ENCODE peak calls at places on chromosomes 11 and 22, in nine cellular contexts. One of them, this sample, is unnamed. For H3K4me1, the result is how much of the 10 kb centered on the place peaks cover.

GRCh38 chr11:116691779-116692178 is 81.0 kb downstream of the BUD13 start:
- DNase-seq in HCT116: peak
- DNase-seq in testis: peak
- DNase-seq in right lobe of liver: peak
- DNase-seq in sigmoid colon: peak
- DNase-seq in kidney: no peak
- DNase-seq in PC-3: peak
- DNase-seq in neuronal stem cell: peak
- DNase-seq in A549: peak
- DNase-seq in this sample: no peak

GRCh38 chr22:47645450-47645914 is 883.0 kb downstream of the TBC1D22A start:
- DNase-seq in HCT116: no peak
- DNase-seq in testis: no peak
- DNase-seq in right lobe of liver: no peak
- DNase-seq in sigmoid colon: no peak
- DNase-seq in kidney: no peak
- DNase-seq in PC-3: peak
- DNase-seq in neuronal stem cell: no peak
- DNase-seq in A549: no peak
- DNase-seq in this sample: no peak

GRCh38 chr11:59614277-59615131 is 1.1 kb downstream of the OSBP start:
- DNase-seq in HCT116: no peak
- DNase-seq in testis: peak
- DNase-seq in right lobe of liver: no peak
- DNase-seq in sigmoid colon: no peak
- DNase-seq in kidney: no peak
- DNase-seq in PC-3: peak
- DNase-seq in neuronal stem cell: no peak
- DNase-seq in A549: no peak
- DNase-seq in this sample: no peak

GRCh38 chr11:12207384-12208150 is 97.2 kb downstream of the MICAL2 start:
- DNase-seq in HCT116: no peak
- DNase-seq in testis: no peak
- DNase-seq in right lobe of liver: no peak
- DNase-seq in sigmoid colon: no peak
- DNase-seq in kidney: no peak
- DNase-seq in PC-3: peak
- DNase-seq in neuronal stem cell: no peak
- DNase-seq in A549: no peak
- DNase-seq in this sample: no peak

GRCh38 chr11:32870676-32871075 is 21.9 kb upstream of the QSER1 start:
- DNase-seq in HCT116: no peak
- DNase-seq in testis: no peak
- DNase-seq in right lobe of liver: peak
- DNase-seq in sigmoid colon: no peak
- DNase-seq in kidney: no peak
- DNase-seq in PC-3: peak
- DNase-seq in neuronal stem cell: no peak
- DNase-seq in A549: no peak
- DNase-seq in this sample: no peak

GRCh38 chr11:14300661-14301304 is 58.2 kb downstream of the RRAS2 start:
- DNase-seq in HCT116: peak
- DNase-seq in testis: peak
- DNase-seq in right lobe of liver: peak
- DNase-seq in sigmoid colon: peak
- DNase-seq in kidney: no peak
- DNase-seq in PC-3: peak
- DNase-seq in neuronal stem cell: peak
- DNase-seq in A549: peak
- DNase-seq in this sample: peak

GRCh38 chr22:35381424-35381772 is 502 bp downstream of the HMOX1 start:
- DNase-seq in HCT116: no peak
- DNase-seq in testis: peak
- DNase-seq in right lobe of liver: no peak
- DNase-seq in sigmoid colon: peak
- DNase-seq in kidney: no peak
- DNase-seq in PC-3: no peak
- DNase-seq in neuronal stem cell: no peak
- DNase-seq in A549: no peak
- DNase-seq in this sample: no peak

GRCh38 chr11:45929486-45930030 is 7.1 kb downstream of the LARGE2 start:
- DNase-seq in HCT116: no peak
- DNase-seq in testis: no peak
- DNase-seq in right lobe of liver: no peak
- DNase-seq in sigmoid colon: no peak
- DNase-seq in kidney: no peak
- DNase-seq in PC-3: no peak
- DNase-seq in neuronal stem cell: no peak
- DNase-seq in A549: no peak
- DNase-seq in this sample: peak

GRCh38 chr11:337711-338110 is 17.1 kb upstream of the IFITM3 start:
- DNase-seq in HCT116: no peak
- DNase-seq in testis: no peak
- DNase-seq in right lobe of liver: no peak
- DNase-seq in sigmoid colon: peak
- DNase-seq in kidney: no peak
- DNase-seq in PC-3: no peak
- DNase-seq in neuronal stem cell: no peak
- DNase-seq in A549: no peak
- DNase-seq in this sample: no peak

GRCh38 chr11:109196016-109196415 is 226.0 kb upstream of the C11orf87 start:
- DNase-seq in HCT116: no peak
- DNase-seq in testis: no peak
- DNase-seq in right lobe of liver: no peak
- DNase-seq in sigmoid colon: no peak
- DNase-seq in kidney: no peak
- DNase-seq in PC-3: peak
- DNase-seq in neuronal stem cell: no peak
- DNase-seq in A549: no peak
- DNase-seq in this sample: no peak

GRCh38 chr22:44918166-44918924 is 91.5 kb downstream of the PHF21B start:
- DNase-seq in HCT116: no peak
- DNase-seq in testis: no peak
- DNase-seq in right lobe of liver: peak
- DNase-seq in sigmoid colon: peak
- DNase-seq in kidney: peak
- DNase-seq in PC-3: no peak
- DNase-seq in neuronal stem cell: no peak
- DNase-seq in A549: no peak
- DNase-seq in this sample: peak

GRCh38 chr22:36336246-36337182 is 51.3 kb downstream of the MYH9 start:
- DNase-seq in HCT116: no peak
- DNase-seq in testis: no peak
- DNase-seq in right lobe of liver: no peak
- DNase-seq in sigmoid colon: no peak
- DNase-seq in kidney: no peak
- DNase-seq in PC-3: no peak
- DNase-seq in neuronal stem cell: no peak
- DNase-seq in A549: no peak
- DNase-seq in this sample: no peak

GRCh38 chr22:41620646-41621098 is at the start of gene DESI1:
- DNase-seq in HCT116: no peak
- DNase-seq in testis: peak
- DNase-seq in right lobe of liver: no peak
- DNase-seq in sigmoid colon: no peak
- DNase-seq in kidney: no peak
- DNase-seq in PC-3: no peak
- DNase-seq in neuronal stem cell: no peak
- DNase-seq in A549: no peak
- DNase-seq in this sample: no peak

GRCh38 chr11:123301696-123302400 is 106.8 kb upstream of the CLMP start:
- DNase-seq in HCT116: peak
- DNase-seq in testis: peak
- DNase-seq in right lobe of liver: peak
- DNase-seq in sigmoid colon: peak
- DNase-seq in kidney: peak
- DNase-seq in PC-3: peak
- DNase-seq in neuronal stem cell: peak
- DNase-seq in A549: peak
- DNase-seq in this sample: peak

GRCh38 chr22:49951986-49952896 is 8.3 kb upstream of the PIM3 start:
- DNase-seq in HCT116: no peak
- DNase-seq in testis: no peak
- DNase-seq in right lobe of liver: no peak
- DNase-seq in sigmoid colon: no peak
- DNase-seq in kidney: no peak
- DNase-seq in PC-3: peak
- DNase-seq in neuronal stem cell: no peak
- DNase-seq in A549: no peak
- DNase-seq in this sample: no peak

GRCh38 chr22:49627217-49628181 is 200.2 kb downstream of the BRD1 start:
- DNase-seq in HCT116: no peak
- DNase-seq in testis: no peak
- DNase-seq in right lobe of liver: no peak
- DNase-seq in sigmoid colon: no peak
- DNase-seq in kidney: peak
- DNase-seq in PC-3: no peak
- DNase-seq in neuronal stem cell: peak
- DNase-seq in A549: no peak
- DNase-seq in this sample: peak

GRCh38 chr11:129230006-129230405 is 37.9 kb upstream of the ARHGAP32 start:
- DNase-seq in HCT116: no peak
- DNase-seq in testis: no peak
- DNase-seq in right lobe of liver: no peak
- DNase-seq in sigmoid colon: no peak
- DNase-seq in kidney: no peak
- DNase-seq in PC-3: peak
- DNase-seq in neuronal stem cell: no peak
- DNase-seq in A549: no peak
- DNase-seq in this sample: no peak

GRCh38 chr11:90124946-90125345 is 9.5 kb upstream of the NAALAD2 start:
- DNase-seq in HCT116: no peak
- DNase-seq in testis: no peak
- DNase-seq in right lobe of liver: no peak
- DNase-seq in sigmoid colon: no peak
- DNase-seq in kidney: no peak
- DNase-seq in PC-3: no peak
- DNase-seq in neuronal stem cell: no peak
- DNase-seq in A549: no peak
- DNase-seq in this sample: no peak
- H3K27ac ChIP-seq in HCT116: no peak
- H3K27ac ChIP-seq in testis: no peak
- H3K27ac ChIP-seq in right lobe of liver: no peak
- H3K27ac ChIP-seq in sigmoid colon: no peak
- H3K27ac ChIP-seq in kidney: no peak
- H3K27ac ChIP-seq in PC-3: no peak
- H3K27ac ChIP-seq in neuronal stem cell: no peak
- H3K27ac ChIP-seq in A549: no peak
- H3K27ac ChIP-seq in this sample: no peak

DNA sequence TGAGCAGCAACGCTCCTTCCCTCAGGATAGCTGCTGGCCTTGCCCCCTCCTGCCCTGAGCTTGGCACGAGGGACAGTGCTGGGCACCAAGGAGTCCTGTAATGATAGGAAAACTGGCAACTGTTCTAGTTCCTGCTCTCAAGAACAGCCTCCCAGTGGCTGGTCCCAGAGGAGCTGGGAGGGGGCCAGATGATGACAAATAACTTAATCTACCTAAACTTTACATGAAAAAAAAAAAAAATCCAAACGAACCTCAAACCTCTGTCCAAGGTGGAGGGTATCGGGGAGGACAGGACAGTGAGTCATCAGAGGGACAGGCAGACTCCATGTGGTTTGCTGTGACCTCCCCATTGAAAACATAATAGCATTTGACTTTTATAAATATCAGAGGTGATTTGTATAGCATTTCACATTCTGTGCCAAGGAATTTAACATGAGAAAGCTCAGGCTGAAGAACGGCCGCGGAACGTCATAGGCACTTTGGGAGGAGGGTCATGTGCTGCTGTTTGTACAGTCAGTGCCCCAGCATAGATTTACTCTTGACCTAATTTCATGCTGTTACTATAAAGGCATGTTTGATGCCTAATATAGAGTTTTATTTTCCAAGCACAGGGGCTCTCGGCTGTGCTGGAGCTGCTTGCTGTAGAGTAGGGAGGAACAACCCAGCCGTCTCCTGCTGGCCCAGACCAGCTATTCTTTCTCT is 98.2 kb upstream of the NNMT start:
- DNase-seq in HCT116: no peak
- DNase-seq in testis: peak
- DNase-seq in right lobe of liver: no peak
- DNase-seq in sigmoid colon: peak
- DNase-seq in kidney: peak
- DNase-seq in PC-3: peak
- DNase-seq in neuronal stem cell: no peak
- DNase-seq in A549: no peak
- DNase-seq in this sample: peak
- H3K4me1 ChIP-seq in HCT116: under half
- H3K4me1 ChIP-seq in testis: half or more
- H3K4me1 ChIP-seq in right lobe of liver: under half
- H3K4me1 ChIP-seq in sigmoid colon: half or more
- H3K4me1 ChIP-seq in kidney: under half
- H3K4me1 ChIP-seq in PC-3: under half
- H3K4me1 ChIP-seq in neuronal stem cell: under half
- H3K4me1 ChIP-seq in A549: under half
- H3K4me1 ChIP-seq in this sample: under half

GRCh38 chr11:57481915-57482781 is 21.8 kb downstream of the RTN4RL2 start:
- DNase-seq in HCT116: no peak
- DNase-seq in testis: no peak
- DNase-seq in right lobe of liver: no peak
- DNase-seq in sigmoid colon: no peak
- DNase-seq in kidney: no peak
- DNase-seq in PC-3: no peak
- DNase-seq in neuronal stem cell: no peak
- DNase-seq in A549: no peak
- DNase-seq in this sample: no peak
- H3K27ac ChIP-seq in HCT116: no peak
- H3K27ac ChIP-seq in testis: no peak
- H3K27ac ChIP-seq in right lobe of liver: no peak
- H3K27ac ChIP-seq in sigmoid colon: no peak
- H3K27ac ChIP-seq in kidney: no peak
- H3K27ac ChIP-seq in PC-3: no peak
- H3K27ac ChIP-seq in neuronal stem cell: no peak
- H3K27ac ChIP-seq in A549: peak
- H3K27ac ChIP-seq in this sample: no peak

DNA sequence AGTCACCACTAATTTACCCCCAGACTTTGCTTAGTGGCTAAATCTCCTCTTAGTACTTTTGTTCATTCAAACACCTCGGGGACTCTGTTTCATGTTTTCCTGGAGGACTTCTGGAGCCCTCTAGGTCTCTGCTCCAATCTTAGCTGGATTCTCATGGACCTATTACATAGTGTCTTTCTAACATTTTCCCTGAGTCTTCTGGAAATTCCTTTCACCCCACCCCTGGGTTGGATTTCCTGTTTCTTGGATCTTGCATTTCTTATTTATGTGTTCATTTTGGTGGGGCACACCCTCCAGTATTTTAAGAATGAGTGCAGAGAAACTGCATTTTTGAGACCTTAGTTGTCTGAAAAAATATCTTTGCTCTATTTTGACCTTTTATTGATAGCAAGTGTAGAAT is 220.1 kb downstream of the BLID start:
- DNase-seq in HCT116: no peak
- DNase-seq in testis: no peak
- DNase-seq in right lobe of liver: no peak
- DNase-seq in sigmoid colon: no peak
- DNase-seq in kidney: no peak
- DNase-seq in PC-3: peak
- DNase-seq in neuronal stem cell: no peak
- DNase-seq in A549: no peak
- DNase-seq in this sample: no peak
- H3K4me1 ChIP-seq in HCT116: under half
- H3K4me1 ChIP-seq in testis: under half
- H3K4me1 ChIP-seq in right lobe of liver: under half
- H3K4me1 ChIP-seq in sigmoid colon: under half
- H3K4me1 ChIP-seq in kidney: under half
- H3K4me1 ChIP-seq in PC-3: under half
- H3K4me1 ChIP-seq in neuronal stem cell: under half
- H3K4me1 ChIP-seq in A549: under half
- H3K4me1 ChIP-seq in this sample: under half

This sample was measured in aorta.